ENCODE peak calls at places on chromosomes 3 and 15, in six cellular contexts. S is colonic mucosa, H is heart right ventricle, Y is left lung, K is PC-3, A is ovary. F is an unnamed sample. For H3K4me1, the result is how much of the 10 kb centered on the place peaks cover.

GRCh38 chr15:61175024-61175423 is 54.1 kb downstream of the RORA start:
- DNase-seq in K (peak), Y (no peak), H (no peak), S (no peak), A (no peak), F (no peak)

GRCh38 chr15:88620995-88621772 is at the start of gene AEN:
- DNase-seq in S (peak), K (peak), A (peak), Y (peak), H (peak), F (peak)

GRCh38 chr15:65092046-65092770 is 15.7 kb downstream of the KBTBD13 start:
- DNase-seq in K (no peak), H (no peak), A (no peak), S (no peak), Y (no peak), F (no peak)

GRCh38 chr3:10194328-10195071 is 29.8 kb downstream of the IRAK2 start:
- DNase-seq in H (peak), S (no peak), Y (no peak), K (no peak), A (no peak), F (peak)

GRCh38 chr15:89855948-89856347 is 37.8 kb downstream of the AP3S2 start:
- DNase-seq in H (no peak), S (no peak), K (no peak), A (no peak), Y (no peak), F (no peak)

GRCh38 chr15:70562906-70563305 is 200.5 kb downstream of the UACA start:
- DNase-seq in K (no peak), Y (no peak), H (no peak), A (no peak), S (no peak), F (no peak)

GRCh38 chr3:135057996-135058395 is 262.9 kb downstream of the EPHB1 start:
- DNase-seq in Y (no peak), K (no peak), S (no peak), H (no peak), A (no peak), F (no peak)

GRCh38 chr15:92981333-92981732 is 81.2 kb downstream of the CHD2 start:
- DNase-seq in H (no peak), K (peak), A (no peak), S (no peak), Y (no peak), F (no peak)

GRCh38 chr3:177330771-177331170 is 133.5 kb upstream of the TBL1XR1 start:
- DNase-seq in K (no peak), A (no peak), S (no peak), H (no peak), Y (no peak), F (no peak)

GRCh38 chr3:115164374-115165221 is 17.5 kb upstream of the ZBTB20 start:
- DNase-seq in K (no peak), H (no peak), A (no peak), S (no peak), Y (no peak), F (no peak)

GRCh38 chr3:56467108-56467507 is 1.2 kb downstream of the ERC2 start:
- DNase-seq in A (peak), S (peak), H (peak), Y (peak), K (peak), F (peak)

GRCh38 chr3:151085889-151086483 is 522 bp downstream of the MED12L start:
- DNase-seq in S (peak), K (no peak), H (peak), A (peak), Y (no peak), F (peak)

GRCh38 chr3:142987080-142987700 is 14.2 kb upstream of the U2SURP start:
- DNase-seq in H (no peak), K (peak), A (no peak), Y (no peak), S (no peak), F (no peak)

GRCh38 chr15:81108427-81108826 is 25.6 kb upstream of the CFAP161 start:
- DNase-seq in K (peak), A (no peak), H (no peak), S (no peak), Y (no peak), F (no peak)

GRCh38 chr3:126523745-126524428 is at the start of gene CHST13:
- DNase-seq in K (peak), A (no peak), H (no peak), S (peak), Y (peak), F (peak)

GRCh38 chr3:46960081-46960701 is 16.4 kb downstream of the CCDC12 start:
- DNase-seq in A (no peak), H (no peak), S (no peak), K (peak), Y (no peak), F (no peak)

GRCh38 chr3:187036394-187036793 is 102.9 kb downstream of the RPL39L start:
- DNase-seq in Y (no peak), A (no peak), H (no peak), K (no peak), S (no peak), F (no peak)

GRCh38 chr15:52121006-52121405 is 8.4 kb upstream of the BCL2L10 start:
- DNase-seq in H (no peak), K (no peak), S (no peak), Y (no peak), A (no peak), F (no peak)

GRCh38 chr3:23079976-23080375 is 123.2 kb upstream of the UBE2E2 start:
- DNase-seq in A (no peak), Y (no peak), S (peak), K (peak), H (no peak), F (no peak)

GRCh38 chr3:183226333-183226732 is 26.7 kb upstream of the B3GNT5 start:
- DNase-seq in A (no peak), Y (no peak), H (no peak), S (no peak), K (no peak), F (no peak)

GRCh38 chr3:115428825-115429224 is 194.5 kb upstream of the GAP43 start:
- DNase-seq in A (no peak), K (no peak), S (no peak), H (no peak), Y (no peak), F (no peak)

GRCh38 chr15:42919794-42920280 is 741 bp downstream of the TTBK2 start:
- DNase-seq in Y (no peak), H (no peak), S (peak), A (no peak), K (peak), F (no peak)

GRCh38 chr15:93895976-93896770 is 335.2 kb upstream of the MCTP2 start:
- DNase-seq in Y (no peak), H (no peak), K (no peak), A (no peak), S (no peak), F (no peak)

GRCh38 chr3:134406331-134407246 is 32.3 kb upstream of the AMOTL2 start:
- DNase-seq in S (peak), A (no peak), Y (peak), K (no peak), H (peak), F (peak)

GRCh38 chr3:170007031-170007663 is 30.6 kb upstream of the GPR160 start:
- DNase-seq in S (no peak), K (no peak), A (no peak), H (no peak), Y (peak), F (no peak)

GRCh38 chr15:71707230-71708051 is 102.9 kb upstream of the NR2E3 start:
- DNase-seq in H (peak), A (no peak), S (no peak), Y (no peak), K (no peak), F (no peak)

GRCh38 chr3:5166846-5167245 is 20.7 kb upstream of the EDEM1 start:
- DNase-seq in S (no peak), Y (no peak), H (no peak), A (no peak), K (no peak), F (no peak)

GRCh38 chr15:78540955-78541743 is 905 bp downstream of the PSMA4 start:
- DNase-seq in S (no peak), H (no peak), A (no peak), Y (no peak), K (peak), F (no peak)

GRCh38 chr3:37137516-37137915 is 36.9 kb downstream of the LRRFIP2 start:
- DNase-seq in S (no peak), H (no peak), A (no peak), Y (no peak), K (no peak), F (no peak)

GRCh38 chr15:96336643-96337353 is 6.3 kb downstream of the NR2F2 start:
- DNase-seq in S (peak), K (peak), H (no peak), A (no peak), Y (peak), F (no peak)

GRCh38 chr3:13278783-13279531 is 141.2 kb downstream of the NUP210 start:
- DNase-seq in A (no peak), K (no peak), H (no peak), Y (no peak), S (no peak), F (no peak)

DNA sequence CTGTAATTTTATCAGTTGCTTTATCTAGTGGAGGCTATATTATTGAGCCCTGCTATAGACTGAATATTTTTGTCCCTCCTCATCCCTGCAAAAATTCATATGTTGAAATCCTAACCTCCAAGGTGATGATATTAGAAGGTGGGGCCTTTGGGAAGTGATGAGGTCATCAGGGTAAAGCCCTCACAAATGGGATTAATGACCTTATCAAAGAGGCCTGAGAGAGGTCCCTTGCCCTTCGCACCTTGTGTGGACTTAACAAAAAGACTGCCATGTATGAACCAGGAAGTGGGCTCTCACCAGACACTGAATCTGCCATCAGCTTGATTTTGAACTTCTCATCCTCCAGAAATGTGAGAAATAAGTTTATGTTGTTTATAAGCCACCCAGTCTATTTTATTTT is 381.4 kb upstream of the ONECUT1 start:
- DNase-seq in A (no peak), Y (no peak), K (no peak), H (no peak), S (no peak), F (no peak)
- H3K4me1 ChIP-seq in A (under half), Y (under half), K (under half), H (under half), S (under half), F (under half)

DNA sequence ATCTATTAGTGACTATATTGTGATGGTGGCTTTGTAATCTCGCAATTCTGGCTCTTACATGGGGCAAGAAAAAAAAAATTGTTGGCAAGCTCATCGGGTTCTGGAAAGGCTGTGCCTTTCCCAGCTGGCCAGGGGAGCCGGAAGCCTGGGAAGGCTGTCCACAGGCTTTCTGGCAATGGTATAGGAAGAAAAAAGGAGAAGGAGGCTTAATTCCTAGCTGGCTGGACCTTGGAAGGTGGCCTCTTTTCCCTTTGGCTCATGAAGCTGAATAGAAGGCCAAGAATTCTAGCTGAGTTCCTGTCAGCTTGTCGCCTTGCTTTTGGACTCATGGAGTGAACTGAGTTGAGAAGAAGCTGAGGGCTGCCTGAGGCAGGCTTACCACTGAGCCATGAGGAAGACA is 243.4 kb upstream of the SEMA6D start:
- DNase-seq in Y (no peak), A (peak), H (peak), S (no peak), K (no peak), F (no peak)
- H3K4me1 ChIP-seq in Y (under half), A (under half), H (under half), S (under half), K (under half), F (under half)

DNA sequence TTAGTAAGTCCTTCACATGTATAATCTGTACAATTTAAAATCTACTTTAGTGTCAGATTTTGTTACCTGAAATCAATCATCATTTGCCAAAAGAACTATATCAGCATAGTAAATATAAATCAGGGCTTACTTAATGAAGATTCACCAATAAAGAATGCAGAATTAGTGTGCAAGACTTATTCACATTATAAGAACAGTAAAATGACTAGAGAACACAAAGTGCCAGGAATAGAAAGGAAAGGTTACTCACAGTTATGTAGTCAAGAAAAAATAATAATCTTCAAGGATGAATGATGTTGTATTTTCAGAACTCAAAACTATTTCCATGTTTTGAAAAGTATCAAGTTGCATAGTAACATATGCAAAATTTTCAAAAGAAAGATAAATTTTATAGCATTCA is 891.9 kb downstream of the ROBO1 start:
- DNase-seq in S (no peak), Y (no peak), A (no peak), H (no peak), K (peak), F (no peak)
- H3K4me1 ChIP-seq in S (under half), Y (under half), A (under half), H (under half), K (under half), F (under half)

DNA sequence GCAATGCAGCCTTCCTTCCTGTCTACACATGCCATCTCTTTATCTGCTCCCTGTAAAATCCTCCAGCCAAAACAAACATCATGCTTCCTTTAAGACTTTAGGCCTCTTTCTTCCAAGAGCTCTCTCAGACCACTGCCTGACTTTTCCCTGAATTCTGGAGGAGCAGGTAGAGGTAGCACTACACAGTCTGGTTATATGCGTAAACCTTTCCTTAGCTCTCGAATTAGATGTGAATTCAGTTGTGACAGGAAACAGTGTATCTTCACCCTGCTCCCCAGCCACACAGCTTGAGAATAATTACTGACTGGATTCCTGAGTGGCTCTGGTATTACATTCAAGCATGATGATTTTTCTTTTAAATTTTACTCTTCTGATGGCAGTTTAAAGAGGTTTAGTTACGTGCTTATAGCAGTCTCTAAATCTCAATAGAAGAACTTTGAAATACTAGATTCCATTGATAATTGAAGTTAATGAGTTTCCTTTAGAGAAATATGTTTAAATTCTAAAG is 98.7 kb downstream of the FNDC3B start:
- DNase-seq in Y (no peak), H (no peak), A (no peak), K (peak), S (no peak), F (no peak)
- H3K4me1 ChIP-seq in Y (half or more), H (half or more), A (under half), K (half or more), S (under half), F (half or more)

GRCh38 chr3:24548278-24548677 is 53.6 kb upstream of the THRB start:
- DNase-seq in K (no peak), S (no peak), H (no peak), Y (no peak), A (no peak), F (no peak)
- H3K4me1 ChIP-seq in K (under half), S (under half), H (under half), Y (under half), A (under half), F (under half)

GRCh38 chr15:98785796-98786581 is 137.7 kb downstream of the IGF1R start:
- DNase-seq in S (peak), Y (no peak), H (peak), K (no peak), A (no peak), F (peak)

GRCh38 chr15:98785408-98785795 is 137.1 kb downstream of the IGF1R start:
- DNase-seq in K (no peak), A (no peak), S (no peak), H (no peak), Y (no peak), F (no peak)

GRCh38 chr15:98787936-98788757 is 139.8 kb downstream of the IGF1R start:
- DNase-seq in H (no peak), Y (no peak), A (no peak), K (no peak), S (no peak), F (peak)

GRCh38 chr15:98787190-98787589 is 138.9 kb downstream of the IGF1R start:
- DNase-seq in K (no peak), Y (no peak), H (no peak), S (no peak), A (no peak), F (no peak)

DNA sequence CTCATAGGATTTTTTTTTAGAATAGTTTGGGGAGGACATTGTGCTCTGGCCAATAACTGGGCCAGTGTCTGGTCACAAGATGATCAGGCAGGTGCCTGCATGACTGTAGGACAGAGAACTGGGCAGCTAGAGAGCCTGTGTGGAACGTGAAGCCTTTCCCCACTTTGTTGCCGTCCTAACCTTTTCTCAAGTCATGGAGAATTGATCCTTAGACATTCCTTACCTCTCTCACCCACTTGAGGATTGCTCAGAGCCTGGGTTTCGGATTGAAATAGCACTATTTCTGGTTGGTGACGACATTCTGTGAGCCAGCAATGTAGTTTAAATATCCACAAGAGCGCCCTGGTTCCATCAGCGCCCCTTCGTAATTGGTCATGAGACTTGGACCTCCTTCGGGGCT is 138.4 kb downstream of the IGF1R start:
- DNase-seq in A (no peak), S (no peak), Y (no peak), H (no peak), K (no peak), F (no peak)
- H3K4me1 ChIP-seq in A (under half), S (under half), Y (under half), H (half or more), K (under half), F (under half)

GRCh38 chr15:101159096-101159935 is 92.5 kb downstream of the CHSY1 start:
- DNase-seq in A (no peak), S (no peak), H (no peak), Y (no peak), K (no peak), F (no peak)
- H3K4me1 ChIP-seq in A (under half), S (under half), H (under half), Y (under half), K (under half), F (under half)

DNA sequence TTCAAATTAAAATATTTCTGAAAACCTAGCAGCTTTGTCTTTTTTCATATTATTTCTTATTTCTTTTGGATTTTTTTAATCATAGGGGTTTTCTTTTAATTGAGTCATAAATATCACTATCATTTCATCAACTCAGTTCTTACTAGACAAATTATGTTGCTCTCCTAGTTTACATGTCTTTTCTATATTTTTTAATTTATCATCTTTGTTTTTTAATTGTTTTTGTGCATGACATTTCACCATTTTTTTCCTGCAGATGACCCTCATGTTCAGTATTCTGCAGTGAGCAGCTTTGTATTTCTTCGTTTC is 89.9 kb downstream of the RASA2 start:
- DNase-seq in A (no peak), S (no peak), H (no peak), K (no peak), Y (no peak), F (no peak)
- H3K4me1 ChIP-seq in A (under half), S (under half), H (under half), K (under half), Y (under half), F (under half)

GRCh38 chr3:195906865-195907729 is 1.3 kb downstream of the TNK2 start:
- DNase-seq in H (no peak), A (no peak), S (peak), Y (peak), K (peak), F (peak)
- H3K4me1 ChIP-seq in H (under half), A (under half), S (under half), Y (under half), K (half or more), F (under half)